ENCODE peak calls at places on chromosomes 4 and X, in four cellular contexts. F, C, G and V are unnamed samples.

GRCh38 chr4:90000995-90001394 is 106.3 kb downstream of the MMRN1 start:
- DNase-seq in F (no peak), G (no peak), C (no peak), V (no peak)

GRCh38 chr4:156971623-156972369 is at the start of gene PDGFC:
- DNase-seq in G (peak), F (peak), C (peak), V (peak)

GRCh38 chrX:45479196-45479834 is 278.6 kb upstream of the DIPK2B start:
- DNase-seq in C (peak), F (no peak), G (no peak), V (no peak)

GRCh38 chr4:1960170-1960825 is 48.5 kb downstream of the NELFA start:
- DNase-seq in F (no peak), G (peak), C (peak), V (no peak)

GRCh38 chr4:41146716-41147506 is 67.4 kb downstream of the APBB2 start:
- DNase-seq in C (peak), F (no peak), G (peak), V (peak)

GRCh38 chr4:42482516-42483327 is 85.4 kb downstream of the SHISA3 start:
- DNase-seq in G (no peak), C (no peak), F (no peak), V (no peak)

GRCh38 chrX:129781134-129782014 is 1.6 kb downstream of the SASH3 start:
- DNase-seq in F (peak), G (no peak), C (no peak), V (peak)

GRCh38 chr4:139903845-139904244 is 238.2 kb downstream of the MGST2 start:
- DNase-seq in F (no peak), G (no peak), C (peak), V (no peak)

GRCh38 chr4:56870927-56871326 is 36.8 kb upstream of the REST start:
- DNase-seq in G (no peak), C (peak), F (no peak), V (no peak)

GRCh38 chrX:50680990-50681389 is 133.0 kb downstream of the SHROOM4 start:
- DNase-seq in C (no peak), G (no peak), F (no peak), V (no peak)

GRCh38 chr4:41141910-41142309 is 72.4 kb downstream of the APBB2 start:
- DNase-seq in C (peak), F (no peak), G (no peak), V (no peak)